ENCODE peak calls at places on chromosomes 5 and 9, in seven cellular contexts. One of them, this sample, is unnamed.

GRCh38 chr5:141742866-141743651 is 61.0 kb upstream of the ARAP3 start:
- DNase-seq in neuronal stem cell: peak
- DNase-seq in H1: no peak
- DNase-seq in IMR-90: peak
- DNase-seq in mesendoderm: peak
- DNase-seq in mesenchymal stem cell: peak
- DNase-seq in trophoblast cell: no peak
- DNase-seq in this sample: peak

GRCh38 chr5:113205807-113206206 is 229.0 kb downstream of the TSSK1B start:
- DNase-seq in trophoblast cell: no peak
- DNase-seq in H1: no peak
- DNase-seq in IMR-90: no peak
- DNase-seq in mesenchymal stem cell: no peak
- DNase-seq in mesendoderm: peak
- DNase-seq in neuronal stem cell: no peak
- DNase-seq in this sample: no peak

GRCh38 chr9:109411069-109411761 is 86.9 kb downstream of the PTPN3 start:
- DNase-seq in neuronal stem cell: no peak
- DNase-seq in mesendoderm: no peak
- DNase-seq in H1: no peak
- DNase-seq in mesenchymal stem cell: no peak
- DNase-seq in trophoblast cell: no peak
- DNase-seq in IMR-90: no peak
- DNase-seq in this sample: no peak

GRCh38 chr9:85431396-85432102 is 310.2 kb downstream of the AGTPBP1 start:
- DNase-seq in mesendoderm: no peak
- DNase-seq in neuronal stem cell: no peak
- DNase-seq in IMR-90: no peak
- DNase-seq in H1: no peak
- DNase-seq in mesenchymal stem cell: peak
- DNase-seq in trophoblast cell: no peak
- DNase-seq in this sample: no peak

GRCh38 chr5:167796636-167797035 is 494.8 kb upstream of the WWC1 start:
- DNase-seq in mesendoderm: no peak
- DNase-seq in mesenchymal stem cell: peak
- DNase-seq in H1: no peak
- DNase-seq in neuronal stem cell: no peak
- DNase-seq in trophoblast cell: no peak
- DNase-seq in IMR-90: no peak
- DNase-seq in this sample: no peak

GRCh38 chr5:55146543-55147151 is 13.3 kb upstream of the GPX8 start:
- DNase-seq in neuronal stem cell: peak
- DNase-seq in mesenchymal stem cell: peak
- DNase-seq in trophoblast cell: peak
- DNase-seq in mesendoderm: peak
- DNase-seq in IMR-90: peak
- DNase-seq in H1: peak
- DNase-seq in this sample: peak

GRCh38 chr9:136206602-136207333 is 1.8 kb upstream of the LHX3 start:
- DNase-seq in IMR-90: no peak
- DNase-seq in neuronal stem cell: no peak
- DNase-seq in H1: no peak
- DNase-seq in mesenchymal stem cell: no peak
- DNase-seq in trophoblast cell: no peak
- DNase-seq in mesendoderm: no peak
- DNase-seq in this sample: no peak

GRCh38 chr5:36587354-36587753 is 19.1 kb upstream of the SLC1A3 start:
- DNase-seq in H1: no peak
- DNase-seq in neuronal stem cell: no peak
- DNase-seq in mesenchymal stem cell: no peak
- DNase-seq in mesendoderm: no peak
- DNase-seq in IMR-90: no peak
- DNase-seq in trophoblast cell: no peak
- DNase-seq in this sample: no peak

GRCh38 chr9:137757139-137757538 is 120.4 kb upstream of the CACNA1B start:
- DNase-seq in IMR-90: no peak
- DNase-seq in H1: no peak
- DNase-seq in mesenchymal stem cell: no peak
- DNase-seq in neuronal stem cell: no peak
- DNase-seq in trophoblast cell: no peak
- DNase-seq in mesendoderm: no peak
- DNase-seq in this sample: no peak

GRCh38 chr5:123080215-123080614 is 8.8 kb upstream of the PRDM6 start:
- DNase-seq in IMR-90: no peak
- DNase-seq in trophoblast cell: no peak
- DNase-seq in H1: no peak
- DNase-seq in neuronal stem cell: no peak
- DNase-seq in mesenchymal stem cell: no peak
- DNase-seq in mesendoderm: no peak
- DNase-seq in this sample: no peak

GRCh38 chr5:447501-447900 is 4.5 kb downstream of the EXOC3 start:
- DNase-seq in neuronal stem cell: no peak
- DNase-seq in trophoblast cell: no peak
- DNase-seq in IMR-90: no peak
- DNase-seq in H1: no peak
- DNase-seq in mesenchymal stem cell: no peak
- DNase-seq in mesendoderm: no peak
- DNase-seq in this sample: peak

GRCh38 chr9:125701351-125701750 is 5.7 kb downstream of the MAPKAP1 start:
- DNase-seq in mesendoderm: peak
- DNase-seq in IMR-90: peak
- DNase-seq in trophoblast cell: no peak
- DNase-seq in mesenchymal stem cell: peak
- DNase-seq in neuronal stem cell: no peak
- DNase-seq in H1: no peak
- DNase-seq in this sample: peak

GRCh38 chr5:4880304-4880741 is 259.8 kb upstream of the ADAMTS16 start:
- DNase-seq in mesendoderm: no peak
- DNase-seq in IMR-90: no peak
- DNase-seq in mesenchymal stem cell: no peak
- DNase-seq in neuronal stem cell: no peak
- DNase-seq in H1: no peak
- DNase-seq in trophoblast cell: no peak
- DNase-seq in this sample: no peak

GRCh38 chr9:89916001-89916635 is 311.3 kb downstream of the GADD45G start:
- DNase-seq in trophoblast cell: no peak
- DNase-seq in mesenchymal stem cell: no peak
- DNase-seq in IMR-90: no peak
- DNase-seq in neuronal stem cell: no peak
- DNase-seq in mesendoderm: peak
- DNase-seq in H1: no peak
- DNase-seq in this sample: no peak

GRCh38 chr5:58273705-58274104 is 186.2 kb downstream of the PLK2 start:
- DNase-seq in trophoblast cell: no peak
- DNase-seq in H1: no peak
- DNase-seq in mesendoderm: peak
- DNase-seq in mesenchymal stem cell: no peak
- DNase-seq in IMR-90: no peak
- DNase-seq in neuronal stem cell: no peak
- DNase-seq in this sample: no peak

GRCh38 chr9:126489604-126490593 is 123.8 kb upstream of the LMX1B start:
- DNase-seq in mesenchymal stem cell: no peak
- DNase-seq in IMR-90: no peak
- DNase-seq in neuronal stem cell: no peak
- DNase-seq in mesendoderm: no peak
- DNase-seq in trophoblast cell: peak
- DNase-seq in H1: no peak
- DNase-seq in this sample: no peak

GRCh38 chr9:137111788-137112563 is 2.6 kb downstream of the DPP7 start:
- DNase-seq in trophoblast cell: no peak
- DNase-seq in neuronal stem cell: no peak
- DNase-seq in mesenchymal stem cell: no peak
- DNase-seq in mesendoderm: no peak
- DNase-seq in H1: no peak
- DNase-seq in IMR-90: no peak
- DNase-seq in this sample: no peak

GRCh38 chr9:137314561-137315560 is 12.8 kb upstream of the NRARP start:
- DNase-seq in mesendoderm: no peak
- DNase-seq in neuronal stem cell: no peak
- DNase-seq in trophoblast cell: no peak
- DNase-seq in IMR-90: no peak
- DNase-seq in mesenchymal stem cell: no peak
- DNase-seq in H1: no peak
- DNase-seq in this sample: peak

DNA sequence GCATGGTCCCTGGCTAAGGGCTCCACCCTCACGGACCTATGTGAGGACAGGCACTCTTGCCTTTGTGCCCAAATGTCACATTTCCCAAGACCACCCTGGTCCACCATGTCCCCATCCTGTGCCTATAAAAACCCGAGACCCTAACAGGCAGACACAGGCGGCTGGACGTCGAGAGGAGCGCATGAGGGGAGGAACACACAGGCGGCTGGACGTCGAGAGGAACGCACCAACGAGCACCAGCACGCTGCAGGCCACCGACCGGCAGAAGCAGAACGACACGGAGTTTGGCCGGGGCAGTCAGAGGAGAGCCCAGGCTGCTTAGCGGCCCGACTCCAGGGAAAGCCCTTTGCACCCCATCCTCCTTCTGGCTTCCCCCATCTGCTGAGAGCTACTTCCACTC is 119.9 kb downstream of the ADAMTS2 start:
- DNase-seq in mesenchymal stem cell: no peak
- DNase-seq in mesendoderm: no peak
- DNase-seq in IMR-90: no peak
- DNase-seq in trophoblast cell: no peak
- DNase-seq in H1: no peak
- DNase-seq in neuronal stem cell: no peak
- DNase-seq in this sample: peak
- H2AK5ac ChIP-seq in mesenchymal stem cell: no peak
- H2AK5ac ChIP-seq in mesendoderm: no peak
- H2AK5ac ChIP-seq in IMR-90: no peak
- H2AK5ac ChIP-seq in trophoblast cell: no peak
- H2AK5ac ChIP-seq in H1: no peak
- H2AK5ac ChIP-seq in neuronal stem cell: peak
- H2AK5ac ChIP-seq in this sample: no peak

DNA sequence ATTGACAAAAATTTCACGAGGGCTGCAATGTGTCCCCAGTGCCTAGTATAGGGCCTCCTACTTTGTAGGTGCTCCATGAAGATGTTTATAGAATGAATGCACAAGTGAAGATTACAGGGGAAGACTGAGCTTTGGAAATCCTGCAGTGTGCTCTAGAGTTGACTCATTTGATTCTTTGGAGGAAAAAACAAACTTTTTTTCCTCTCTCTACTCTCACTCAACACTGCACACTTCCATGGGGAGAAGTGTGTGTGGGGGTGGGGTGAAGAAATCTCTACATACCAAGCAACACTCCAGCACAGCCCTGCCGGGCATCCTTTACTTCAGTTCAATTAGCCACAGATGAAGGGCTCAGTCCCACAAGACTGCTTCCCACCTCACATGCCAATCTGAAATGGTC is 49.4 kb upstream of the KLF9 start:
- DNase-seq in IMR-90: peak
- DNase-seq in mesenchymal stem cell: peak
- DNase-seq in H1: no peak
- DNase-seq in trophoblast cell: no peak
- DNase-seq in mesendoderm: no peak
- DNase-seq in neuronal stem cell: no peak
- DNase-seq in this sample: no peak
- H2AK5ac ChIP-seq in IMR-90: peak
- H2AK5ac ChIP-seq in mesenchymal stem cell: no peak
- H2AK5ac ChIP-seq in H1: no peak
- H2AK5ac ChIP-seq in trophoblast cell: no peak
- H2AK5ac ChIP-seq in mesendoderm: no peak
- H2AK5ac ChIP-seq in neuronal stem cell: no peak
- H2AK5ac ChIP-seq in this sample: no peak

GRCh38 chr9:26228273-26228672 is 550.0 kb upstream of the TUSC1 start:
- DNase-seq in H1: no peak
- DNase-seq in mesendoderm: no peak
- DNase-seq in mesenchymal stem cell: no peak
- DNase-seq in neuronal stem cell: no peak
- DNase-seq in trophoblast cell: no peak
- DNase-seq in IMR-90: peak
- DNase-seq in this sample: no peak
- H2AK5ac ChIP-seq in H1: no peak
- H2AK5ac ChIP-seq in mesendoderm: no peak
- H2AK5ac ChIP-seq in mesenchymal stem cell: no peak
- H2AK5ac ChIP-seq in neuronal stem cell: no peak
- H2AK5ac ChIP-seq in trophoblast cell: no peak
- H2AK5ac ChIP-seq in IMR-90: no peak
- H2AK5ac ChIP-seq in this sample: no peak

GRCh38 chr5:138096363-138096762 is 12.5 kb downstream of the WNT8A start:
- DNase-seq in mesenchymal stem cell: no peak
- DNase-seq in trophoblast cell: no peak
- DNase-seq in IMR-90: no peak
- DNase-seq in H1: no peak
- DNase-seq in mesendoderm: no peak
- DNase-seq in neuronal stem cell: no peak
- DNase-seq in this sample: no peak
- H2AK5ac ChIP-seq in mesenchymal stem cell: no peak
- H2AK5ac ChIP-seq in trophoblast cell: no peak
- H2AK5ac ChIP-seq in IMR-90: no peak
- H2AK5ac ChIP-seq in H1: no peak
- H2AK5ac ChIP-seq in mesendoderm: no peak
- H2AK5ac ChIP-seq in neuronal stem cell: no peak
- H2AK5ac ChIP-seq in this sample: no peak

GRCh38 chr9:74100042-74100441 is 397.1 kb upstream of the RORB start:
- DNase-seq in trophoblast cell: no peak
- DNase-seq in H1: no peak
- DNase-seq in mesenchymal stem cell: no peak
- DNase-seq in mesendoderm: no peak
- DNase-seq in neuronal stem cell: no peak
- DNase-seq in IMR-90: no peak
- DNase-seq in this sample: no peak
- H2AK5ac ChIP-seq in trophoblast cell: no peak
- H2AK5ac ChIP-seq in H1: no peak
- H2AK5ac ChIP-seq in mesenchymal stem cell: no peak
- H2AK5ac ChIP-seq in mesendoderm: no peak
- H2AK5ac ChIP-seq in neuronal stem cell: no peak
- H2AK5ac ChIP-seq in IMR-90: no peak
- H2AK5ac ChIP-seq in this sample: no peak

GRCh38 chr9:112051812-112052211 is 123.3 kb downstream of the SUSD1 start:
- DNase-seq in mesenchymal stem cell: no peak
- DNase-seq in trophoblast cell: no peak
- DNase-seq in H1: no peak
- DNase-seq in mesendoderm: no peak
- DNase-seq in IMR-90: no peak
- DNase-seq in neuronal stem cell: no peak
- DNase-seq in this sample: no peak
- H2AK5ac ChIP-seq in mesenchymal stem cell: peak
- H2AK5ac ChIP-seq in trophoblast cell: no peak
- H2AK5ac ChIP-seq in H1: no peak
- H2AK5ac ChIP-seq in mesendoderm: no peak
- H2AK5ac ChIP-seq in IMR-90: peak
- H2AK5ac ChIP-seq in neuronal stem cell: no peak
- H2AK5ac ChIP-seq in this sample: no peak

GRCh38 chr5:18736051-18736398 is 1101.8 kb downstream of the TAF11L14 start:
- DNase-seq in neuronal stem cell: no peak
- DNase-seq in H1: peak
- DNase-seq in trophoblast cell: no peak
- DNase-seq in mesenchymal stem cell: no peak
- DNase-seq in mesendoderm: peak
- DNase-seq in IMR-90: no peak
- DNase-seq in this sample: no peak

GRCh38 chr5:18732556-18733479 is 1098.6 kb downstream of the TAF11L14 start:
- DNase-seq in H1: no peak
- DNase-seq in mesendoderm: no peak
- DNase-seq in neuronal stem cell: no peak
- DNase-seq in IMR-90: no peak
- DNase-seq in mesenchymal stem cell: no peak
- DNase-seq in trophoblast cell: no peak
- DNase-seq in this sample: no peak
- H2AK5ac ChIP-seq in H1: peak
- H2AK5ac ChIP-seq in mesendoderm: no peak
- H2AK5ac ChIP-seq in neuronal stem cell: no peak
- H2AK5ac ChIP-seq in IMR-90: no peak
- H2AK5ac ChIP-seq in mesenchymal stem cell: no peak
- H2AK5ac ChIP-seq in trophoblast cell: no peak
- H2AK5ac ChIP-seq in this sample: no peak